ENCODE peak calls at places on chromosome 15, in nine cellular contexts. N is activated CD8-positive, alpha-beta memory T cell treated with anti-CD3 and anti-CD28 coated beads for 24 hours; W is DMS153; P is NCI-H748 treated with DMSO at 0.1 percent for 48 hours; V is midbrain; A is mucosa of gallbladder; Z is activated naive CD8-positive, alpha-beta T cell treated with anti-CD3 and anti-CD28 coated beads, Interleukin-2, amount 10 ng/mL, durations not matched to agents 7 days and 5 days; H is A549; L is NCI-H2029. C is an unnamed sample.

GRCh38 chr15:90264649-90265048 is 823 bp upstream of the NGRN start:
- DNase-seq in N (peak), W (no peak), P (no peak), V (no peak), A (no peak), Z (peak), H (peak), L (no peak), C (no peak)

GRCh38 chr15:63371297-63371918 is 10.2 kb downstream of the CA12 start:
- DNase-seq in N (no peak), W (no peak), P (no peak), V (no peak), A (no peak), Z (no peak), H (peak), L (no peak), C (no peak)

GRCh38 chr15:31327674-31328424 is 1.2 kb downstream of the KLF13 start:
- DNase-seq in N (peak), W (no peak), P (peak), V (peak), A (peak), Z (peak), H (peak), L (peak), C (peak)

GRCh38 chr15:101458908-101459578 is 30.5 kb downstream of the PCSK6 start:
- DNase-seq in N (no peak), W (no peak), P (no peak), V (no peak), A (no peak), Z (no peak), H (no peak), L (no peak), C (peak)

GRCh38 chr15:79308874-79309273 is 2.0 kb upstream of the TMED3 start:
- DNase-seq in N (no peak), W (no peak), P (no peak), V (no peak), A (no peak), Z (no peak), H (no peak), L (peak), C (no peak)

GRCh38 chr15:67063689-67064606 is 1.5 kb upstream of the SMAD3 start:
- DNase-seq in N (no peak), W (peak), P (no peak), V (no peak), A (peak), Z (no peak), H (peak), L (peak), C (no peak)

GRCh38 chr15:70319466-70319865 is 221.7 kb upstream of the TLE3 start:
- DNase-seq in N (no peak), W (no peak), P (no peak), V (peak), A (no peak), Z (no peak), H (no peak), L (no peak), C (no peak)

GRCh38 chr15:61038387-61038786 is 190.7 kb downstream of the RORA start:
- DNase-seq in N (no peak), W (no peak), P (peak), V (no peak), A (no peak), Z (no peak), H (peak), L (peak), C (no peak)

GRCh38 chr15:50051344-50051743 is 67.7 kb downstream of the ATP8B4 start:
- DNase-seq in N (no peak), W (no peak), P (no peak), V (no peak), A (no peak), Z (no peak), H (no peak), L (no peak), C (no peak)

GRCh38 chr15:71784719-71785118 is 25.6 kb upstream of the NR2E3 start:
- DNase-seq in N (no peak), W (no peak), P (no peak), V (no peak), A (no peak), Z (no peak), H (no peak), L (no peak), C (no peak)

GRCh38 chr15:91559066-91559465 is 294.4 kb upstream of the SLCO3A1 start:
- DNase-seq in N (no peak), W (no peak), P (no peak), V (peak), A (peak), Z (no peak), H (no peak), L (no peak), C (no peak)

GRCh38 chr15:88649753-88650551 is 11.1 kb downstream of the ISG20 start:
- DNase-seq in N (no peak), W (no peak), P (no peak), V (no peak), A (no peak), Z (no peak), H (no peak), L (no peak), C (no peak)

GRCh38 chr15:25186411-25186810 is 231.6 kb downstream of the SNRPN start:
- DNase-seq in N (no peak), W (no peak), P (no peak), V (no peak), A (no peak), Z (no peak), H (no peak), L (no peak), C (no peak)

GRCh38 chr15:69980311-69981059 is 117.2 kb downstream of the TLE3 start:
- DNase-seq in N (no peak), W (no peak), P (no peak), V (no peak), A (no peak), Z (no peak), H (no peak), L (no peak), C (no peak)

GRCh38 chr15:65460948-65461347 is 38.2 kb upstream of the IGDCC4 start:
- DNase-seq in N (no peak), W (no peak), P (no peak), V (no peak), A (no peak), Z (no peak), H (no peak), L (no peak), C (no peak)

GRCh38 chr15:70047386-70048195 is 50.1 kb downstream of the TLE3 start:
- DNase-seq in N (no peak), W (no peak), P (no peak), V (no peak), A (no peak), Z (no peak), H (no peak), L (no peak), C (peak)

GRCh38 chr15:25671132-25671531 is 192.0 kb downstream of the ATP10A start:
- DNase-seq in N (no peak), W (no peak), P (no peak), V (no peak), A (no peak), Z (no peak), H (no peak), L (no peak), C (no peak)

GRCh38 chr15:99324082-99324620 is 72.9 kb downstream of the LRRC28 start:
- DNase-seq in N (no peak), W (no peak), P (no peak), V (no peak), A (no peak), Z (no peak), H (peak), L (no peak), C (peak)

GRCh38 chr15:89199734-89200133 is 21.6 kb downstream of the RLBP1 start:
- DNase-seq in N (no peak), W (no peak), P (no peak), V (peak), A (no peak), Z (no peak), H (no peak), L (no peak), C (no peak)

GRCh38 chr15:60035344-60035743 is 31.2 kb downstream of the FOXB1 start:
- DNase-seq in N (no peak), W (no peak), P (peak), V (no peak), A (no peak), Z (no peak), H (peak), L (no peak), C (no peak)

GRCh38 chr15:83312046-83312445 is 27.6 kb upstream of the BNC1 start:
- DNase-seq in N (no peak), W (no peak), P (no peak), V (no peak), A (no peak), Z (no peak), H (no peak), L (no peak), C (no peak)

GRCh38 chr15:96334705-96335428 is 4.4 kb downstream of the NR2F2 start:
- DNase-seq in N (no peak), W (no peak), P (no peak), V (no peak), A (no peak), Z (no peak), H (no peak), L (no peak), C (peak)

GRCh38 chr15:65304393-65305143 is at the start of gene RNU5B-1:
- DNase-seq in N (peak), W (peak), P (peak), V (peak), A (peak), Z (peak), H (peak), L (peak), C (peak)

GRCh38 chr15:40235201-40235890 is 3.5 kb upstream of the PAK6 start:
- DNase-seq in N (no peak), W (no peak), P (no peak), V (peak), A (peak), Z (no peak), H (no peak), L (no peak), C (no peak)

GRCh38 chr15:68682906-68683490 is 104.2 kb downstream of the CORO2B start:
- DNase-seq in N (no peak), W (no peak), P (no peak), V (no peak), A (no peak), Z (peak), H (no peak), L (no peak), C (no peak)

GRCh38 chr15:81013396-81013929 is 12.7 kb downstream of the TLNRD1 start:
- DNase-seq in N (no peak), W (no peak), P (no peak), V (no peak), A (no peak), Z (no peak), H (no peak), L (no peak), C (no peak)

GRCh38 chr15:100732359-100733055 is 130.1 kb downstream of the ASB7 start:
- DNase-seq in N (no peak), W (no peak), P (no peak), V (no peak), A (no peak), Z (no peak), H (no peak), L (no peak), C (no peak)

GRCh38 chr15:22262613-22263020 is 182.3 kb downstream of the OR4M2 start:
- DNase-seq in N (no peak), W (no peak), P (no peak), V (no peak), A (no peak), Z (no peak), H (peak), L (no peak), C (no peak)

GRCh38 chr15:52143862-52144261 is 31.3 kb upstream of the BCL2L10 start:
- DNase-seq in N (no peak), W (no peak), P (no peak), V (no peak), A (no peak), Z (no peak), H (peak), L (no peak), C (peak)

GRCh38 chr15:92545996-92546395 is 109.6 kb downstream of the FAM174B start:
- DNase-seq in N (no peak), W (no peak), P (no peak), V (no peak), A (no peak), Z (no peak), H (no peak), L (no peak), C (no peak)

C was measured in AG08396.